ENCODE peak calls at places on chromosomes 5 and 9, in ten cellular contexts. R is iris pigment epithelial cell; H is GM13976; Q is Kasumi-1; K is Calu3; D is effector memory CD4-positive, alpha-beta T cell; O is cardiac muscle cell; F is activated T-cell treated with anti-CD3 and anti-CD28 coated beads for 1 hour; Y is endothelial cell of umbilical vein; C is putamen. M is an unnamed sample.

GRCh38 chr5:155564541-155564940 is 551.0 kb downstream of the KIF4B start:
- DNase-seq in D (no peak), Q (no peak), R (no peak), F (no peak), H (no peak), O (no peak), C (no peak), Y (no peak), K (no peak), M (no peak)

GRCh38 chr9:127393680-127394079 is 3.3 kb upstream of the SLC2A8 start:
- DNase-seq in O (no peak), C (no peak), Y (no peak), R (peak), Q (no peak), F (no peak), H (no peak), K (no peak), D (no peak), M (no peak)

GRCh38 chr9:85511746-85512145 is 230.0 kb downstream of the AGTPBP1 start:
- DNase-seq in R (no peak), O (no peak), H (no peak), C (no peak), Y (no peak), K (no peak), Q (no peak), D (no peak), F (no peak), M (no peak)

GRCh38 chr9:89311346-89312153 is 555 bp downstream of the CKS2 start:
- DNase-seq in C (no peak), F (no peak), O (no peak), K (no peak), Y (peak), Q (no peak), D (no peak), H (no peak), R (no peak), M (peak)

GRCh38 chr9:81072758-81073157 is 616.6 kb downstream of the TLE1 start:
- DNase-seq in K (no peak), D (no peak), F (no peak), C (no peak), Y (no peak), R (no peak), O (no peak), H (no peak), Q (no peak), M (no peak)

GRCh38 chr5:31027726-31028125 is 165.8 kb upstream of the CDH6 start:
- DNase-seq in D (no peak), C (no peak), O (no peak), F (no peak), H (no peak), R (no peak), K (no peak), Y (no peak), Q (no peak), M (no peak)

GRCh38 chr5:176675676-176676360 is 28.5 kb downstream of the TSPAN17 start:
- DNase-seq in D (no peak), C (no peak), O (peak), R (peak), Y (peak), H (no peak), K (peak), F (no peak), Q (peak), M (no peak)

GRCh38 chr5:89313044-89313443 is 430.1 kb upstream of the MEF2C start:
- DNase-seq in Q (no peak), F (no peak), O (peak), K (peak), H (no peak), D (no peak), Y (peak), C (no peak), R (peak), M (no peak)

GRCh38 chr5:17302590-17302989 is 85.2 kb downstream of the BASP1 start:
- DNase-seq in Q (no peak), O (no peak), K (no peak), D (no peak), R (no peak), H (no peak), Y (no peak), F (no peak), C (no peak), M (no peak)

GRCh38 chr5:139058121-139058520 is 140.0 kb downstream of the SIL1 start:
- DNase-seq in O (no peak), K (no peak), H (no peak), Q (no peak), R (peak), F (no peak), D (no peak), C (no peak), Y (no peak), M (no peak)

GRCh38 chr5:139863855-139864558 is 68.4 kb downstream of the PSD2 start:
- DNase-seq in D (peak), Q (peak), F (peak), R (peak), K (peak), Y (peak), O (peak), H (peak), C (peak), M (peak)

GRCh38 chr5:31324832-31325231 is 131.3 kb downstream of the CDH6 start:
- DNase-seq in H (no peak), C (no peak), O (no peak), K (no peak), Q (no peak), R (no peak), F (no peak), Y (no peak), D (no peak), M (no peak)